ENCODE peak calls at places on chromosomes 16 and 17, in nine cellular contexts. Z is HL-60; M is WTC11; W is right lobe of liver; G is CD4-positive, alpha-beta T cell; L is dorsolateral prefrontal cortex; Q is gastrocnemius medialis; T is foreskin keratinocyte; D is left ventricle myocardium inferior. B is an unnamed sample.

GRCh38 chr17:39225974-39226683 is 384 bp upstream of the STAC2 start:
- DNase-seq in Z (no peak), M (peak), W (no peak), G (no peak), L (peak), Q (no peak), T (no peak), D (peak), B (no peak)

GRCh38 chr17:2138768-2139167 is 83.9 kb downstream of the HIC1 start:
- DNase-seq in Z (no peak), M (no peak), W (no peak), G (no peak), L (no peak), Q (peak), T (no peak), D (no peak), B (peak)

GRCh38 chr17:5838661-5839300 is 231.4 kb upstream of the WSCD1 start:
- DNase-seq in Z (no peak), M (peak), W (no peak), G (no peak), L (no peak), Q (no peak), T (no peak), D (no peak), B (no peak)

GRCh38 chr17:51992864-51993413 is 165.6 kb downstream of the CA10 start:
- DNase-seq in Z (no peak), M (no peak), W (no peak), G (no peak), L (no peak), Q (no peak), T (no peak), D (no peak), B (no peak)

GRCh38 chr17:19728114-19728495 is 11.7 kb upstream of the SLC47A2 start:
- DNase-seq in Z (peak), M (no peak), W (peak), G (no peak), L (peak), Q (peak), T (peak), D (peak), B (peak)

GRCh38 chr17:34841467-34841866 is 119.8 kb downstream of the CCT6B start:
- DNase-seq in Z (no peak), M (no peak), W (no peak), G (no peak), L (no peak), Q (no peak), T (no peak), D (no peak), B (no peak)

GRCh38 chr17:82713015-82713723 is 3.3 kb upstream of the FN3KRP start:
- DNase-seq in Z (no peak), M (no peak), W (no peak), G (no peak), L (no peak), Q (no peak), T (no peak), D (no peak), B (no peak)

GRCh38 chr17:50133028-50133768 is 3.2 kb upstream of the SAMD14 start:
- DNase-seq in Z (no peak), M (no peak), W (no peak), G (no peak), L (no peak), Q (peak), T (no peak), D (no peak), B (no peak)

GRCh38 chr17:41278176-41278955 is 2.9 kb downstream of the KRTAP9-7 start:
- DNase-seq in Z (no peak), M (no peak), W (no peak), G (no peak), L (no peak), Q (no peak), T (no peak), D (no peak), B (no peak)

GRCh38 chr16:2691491-2692248 is 9.3 kb downstream of the KCTD5 start:
- DNase-seq in Z (no peak), M (no peak), W (no peak), G (no peak), L (no peak), Q (peak), T (no peak), D (peak), B (peak)

GRCh38 chr17:81329927-81330883 is 35.1 kb upstream of the SLC38A10 start:
- DNase-seq in Z (no peak), M (no peak), W (peak), G (no peak), L (no peak), Q (peak), T (no peak), D (no peak), B (no peak)

GRCh38 chr16:28562199-28562598 is 8.5 kb downstream of the SGF29 start:
- DNase-seq in Z (no peak), M (no peak), W (no peak), G (no peak), L (no peak), Q (no peak), T (no peak), D (no peak), B (no peak)

GRCh38 chr17:76366247-76366646 is 12.5 kb upstream of the PRPSAP1 start:
- DNase-seq in Z (no peak), M (no peak), W (no peak), G (no peak), L (no peak), Q (no peak), T (no peak), D (no peak), B (no peak)

GRCh38 chr16:71986131-71986530 is 14.1 kb downstream of the PKD1L3 start:
- DNase-seq in Z (no peak), M (no peak), W (no peak), G (no peak), L (no peak), Q (no peak), T (no peak), D (no peak), B (no peak)

DNA sequence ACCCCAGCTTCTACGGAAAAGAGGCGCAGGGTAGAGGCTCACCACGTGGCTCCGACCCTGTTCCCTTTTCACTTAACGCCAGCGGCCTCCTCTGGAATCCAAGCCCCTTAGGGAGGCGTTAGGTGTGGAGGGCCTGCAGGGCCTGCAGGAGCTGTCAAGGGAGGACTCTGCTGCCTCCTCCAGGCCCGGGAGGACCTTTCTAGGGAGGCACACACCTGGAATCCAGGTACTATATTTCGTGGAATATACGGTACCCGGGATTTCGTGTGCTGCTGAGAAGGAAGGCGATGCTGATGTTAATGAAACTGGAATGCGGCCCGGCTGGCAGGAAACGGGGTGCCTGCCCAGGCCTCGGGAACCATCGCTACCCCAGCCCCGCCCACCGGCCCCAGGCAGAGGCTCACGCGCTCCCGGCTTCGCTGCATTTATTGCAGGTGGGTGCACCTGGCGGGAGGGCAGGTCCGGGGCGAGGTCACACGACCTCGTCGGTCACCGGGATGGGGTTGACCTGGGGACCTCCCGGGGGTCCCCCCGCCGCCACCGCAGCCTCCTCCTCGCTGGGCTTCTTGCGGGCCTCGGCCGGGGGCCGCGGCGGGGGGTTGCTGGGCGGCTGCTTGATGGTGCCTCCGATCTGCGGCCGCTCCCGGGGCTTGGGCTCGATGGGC is 4.6 kb downstream of the IL17C start:
- DNase-seq in Z (no peak), M (peak), W (no peak), G (no peak), L (no peak), Q (no peak), T (no peak), D (no peak), B (no peak)
- TF ChIP-seq CTCF in Z (no peak), M (no peak), W (no peak), G (no peak), L (no peak), Q (no peak), T (peak), D (no peak), B (no peak)

GRCh38 chr17:72351884-72352346 is 231.1 kb downstream of the SOX9 start:
- DNase-seq in Z (no peak), M (peak), W (no peak), G (no peak), L (no peak), Q (no peak), T (no peak), D (no peak), B (no peak)
- TF ChIP-seq CTCF in Z (no peak), M (no peak), W (no peak), G (no peak), L (no peak), Q (no peak), T (no peak), D (no peak), B (no peak)

GRCh38 chr16:14632693-14633569 is at the start of gene BFAR:
- DNase-seq in Z (peak), M (peak), W (peak), G (peak), L (peak), Q (peak), T (peak), D (peak), B (peak)
- TF ChIP-seq CTCF in Z (no peak), M (no peak), W (no peak), G (no peak), L (peak), Q (no peak), T (no peak), D (no peak), B (no peak)

DNA sequence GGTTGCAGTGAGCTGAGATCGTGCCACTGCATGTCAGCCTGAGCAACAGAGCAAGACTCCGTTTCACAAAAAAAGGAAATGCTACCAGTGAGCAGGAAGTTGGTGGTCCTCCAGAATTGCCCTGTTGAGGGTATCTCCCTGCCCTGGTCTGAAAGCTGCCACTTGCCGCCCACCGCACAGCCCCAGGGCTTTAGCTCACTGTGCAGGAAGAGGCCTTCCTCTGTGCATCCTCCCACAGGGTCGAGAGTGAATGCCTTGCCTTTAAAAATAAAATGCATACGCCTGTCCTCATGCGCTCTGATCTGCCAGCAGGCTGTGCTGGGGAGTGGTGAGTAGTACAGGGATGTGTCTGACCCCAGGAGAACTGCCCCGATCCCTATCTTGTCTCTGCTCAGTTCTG is 587.5 kb downstream of the MAF start:
- DNase-seq in Z (no peak), M (no peak), W (no peak), G (no peak), L (no peak), Q (no peak), T (no peak), D (no peak), B (no peak)
- TF ChIP-seq CTCF in Z (no peak), M (no peak), W (no peak), G (no peak), L (no peak), Q (no peak), T (peak), D (no peak), B (no peak)

GRCh38 chr16:1338119-1338730 is 4.8 kb downstream of the BAIAP3 start:
- DNase-seq in Z (no peak), M (peak), W (no peak), G (no peak), L (no peak), Q (no peak), T (no peak), D (no peak), B (no peak)
- TF ChIP-seq CTCF in Z (peak), M (peak), W (peak), G (no peak), L (no peak), Q (no peak), T (peak), D (peak), B (peak)

DNA sequence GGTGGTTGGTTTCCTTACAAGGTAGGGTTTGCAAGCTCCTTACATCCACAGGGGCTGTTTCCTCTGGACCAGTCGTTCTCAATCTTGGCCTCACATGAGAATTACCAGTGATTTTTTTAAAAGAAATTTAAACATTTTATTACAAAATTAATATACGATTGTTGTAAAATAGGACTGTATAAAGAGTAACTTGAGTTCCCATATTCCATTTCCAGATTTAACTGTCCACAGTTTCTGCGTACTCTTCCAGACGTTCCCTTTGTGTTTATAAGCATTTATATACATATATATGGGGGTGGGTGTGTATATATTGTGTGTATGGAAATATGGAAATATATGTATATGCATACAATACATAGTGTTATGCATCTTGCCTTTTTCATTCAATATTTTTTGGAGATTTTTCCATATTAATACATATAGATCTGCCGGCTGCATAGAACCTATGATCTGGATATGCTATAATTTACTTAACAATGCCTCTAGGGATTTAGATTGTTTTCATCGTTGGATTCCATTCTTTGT is 31.5 kb downstream of the HLF start:
- DNase-seq in Z (no peak), M (no peak), W (no peak), G (no peak), L (no peak), Q (no peak), T (no peak), D (no peak), B (no peak)
- TF ChIP-seq CTCF in Z (no peak), M (no peak), W (no peak), G (no peak), L (no peak), Q (no peak), T (no peak), D (no peak), B (no peak)

GRCh38 chr16:68994324-68994723 is 111.1 kb upstream of the HAS3 start:
- DNase-seq in Z (no peak), M (no peak), W (no peak), G (no peak), L (no peak), Q (no peak), T (no peak), D (no peak), B (no peak)

GRCh38 chr16:68992521-68992920 is 112.9 kb upstream of the HAS3 start:
- DNase-seq in Z (no peak), M (no peak), W (no peak), G (no peak), L (no peak), Q (no peak), T (peak), D (no peak), B (no peak)

GRCh38 chr16:68993421-68993820 is 112.0 kb upstream of the HAS3 start:
- DNase-seq in Z (no peak), M (no peak), W (no peak), G (no peak), L (no peak), Q (no peak), T (no peak), D (no peak), B (no peak)

GRCh38 chr16:68995011-68995504 is 110.4 kb upstream of the HAS3 start:
- DNase-seq in Z (no peak), M (peak), W (no peak), G (no peak), L (no peak), Q (no peak), T (peak), D (no peak), B (peak)

GRCh38 chr16:68993885-68994284 is 111.6 kb upstream of the HAS3 start:
- DNase-seq in Z (no peak), M (no peak), W (no peak), G (no peak), L (no peak), Q (no peak), T (peak), D (no peak), B (no peak)
- TF ChIP-seq CTCF in Z (no peak), M (no peak), W (no peak), G (no peak), L (no peak), Q (no peak), T (no peak), D (no peak), B (no peak)

GRCh38 chr17:17298108-17298507 is 5.1 kb upstream of the NT5M start:
- DNase-seq in Z (no peak), M (no peak), W (no peak), G (no peak), L (no peak), Q (no peak), T (no peak), D (no peak), B (no peak)

GRCh38 chr17:17300624-17301568 is 2.3 kb upstream of the NT5M start:
- DNase-seq in Z (no peak), M (peak), W (no peak), G (no peak), L (peak), Q (no peak), T (no peak), D (peak), B (no peak)

GRCh38 chr17:17295141-17295540 is 8.0 kb upstream of the NT5M start:
- DNase-seq in Z (no peak), M (no peak), W (no peak), G (no peak), L (no peak), Q (no peak), T (no peak), D (no peak), B (no peak)

GRCh38 chr17:17297217-17297616 is 6.0 kb upstream of the NT5M start:
- DNase-seq in Z (no peak), M (no peak), W (no peak), G (no peak), L (no peak), Q (no peak), T (no peak), D (no peak), B (peak)
- TF ChIP-seq CTCF in Z (no peak), M (no peak), W (no peak), G (no peak), L (no peak), Q (no peak), T (no peak), D (no peak), B (no peak)

GRCh38 chr16:67327774-67328173 is 1.2 kb downstream of the LRRC36 start:
- DNase-seq in Z (no peak), M (no peak), W (no peak), G (no peak), L (no peak), Q (no peak), T (no peak), D (no peak), B (no peak)

GRCh38 chr16:67326115-67326471 is 448 bp downstream of the KCTD19 start:
- DNase-seq in Z (no peak), M (no peak), W (no peak), G (no peak), L (no peak), Q (no peak), T (no peak), D (no peak), B (no peak)

GRCh38 chr16:67329901-67330300 is 3.3 kb downstream of the LRRC36 start:
- DNase-seq in Z (no peak), M (no peak), W (no peak), G (no peak), L (no peak), Q (no peak), T (no peak), D (no peak), B (no peak)

GRCh38 chr16:67326472-67327309 is at the start of the genes KCTD19 and LRRC36:
- DNase-seq in Z (no peak), M (peak), W (peak), G (no peak), L (no peak), Q (no peak), T (no peak), D (peak), B (no peak)
- TF ChIP-seq CTCF in Z (no peak), M (peak), W (peak), G (peak), L (peak), Q (peak), T (peak), D (peak), B (no peak)

GRCh38 chr17:45306094-45306493 is 10.7 kb downstream of the MAP3K14 start:
- DNase-seq in Z (no peak), M (no peak), W (no peak), G (no peak), L (no peak), Q (no peak), T (no peak), D (no peak), B (no peak)

GRCh38 chr17:45308016-45308365 is 8.8 kb downstream of the MAP3K14 start:
- DNase-seq in Z (no peak), M (no peak), W (no peak), G (no peak), L (no peak), Q (no peak), T (no peak), D (no peak), B (no peak)

GRCh38 chr17:45305532-45306087 is 11.2 kb downstream of the MAP3K14 start:
- DNase-seq in Z (no peak), M (no peak), W (no peak), G (no peak), L (no peak), Q (peak), T (no peak), D (no peak), B (no peak)

GRCh38 chr17:45307290-45308015 is 9.4 kb downstream of the MAP3K14 start:
- DNase-seq in Z (peak), M (no peak), W (no peak), G (no peak), L (no peak), Q (peak), T (no peak), D (no peak), B (no peak)

GRCh38 chr17:45306623-45307022 is 10.2 kb downstream of the MAP3K14 start:
- DNase-seq in Z (no peak), M (no peak), W (no peak), G (no peak), L (no peak), Q (no peak), T (no peak), D (no peak), B (no peak)
- TF ChIP-seq CTCF in Z (no peak), M (no peak), W (no peak), G (no peak), L (no peak), Q (no peak), T (peak), D (peak), B (no peak)

B was measured in LNCaP clone FGC.